ENCODE peak calls at places on chromosomes 4 and X, in eight cellular contexts. T is activated CD4-positive, alpha-beta T cell treated with anti-CD3 and anti-CD28 coated beads for 48 hours; N is stimulated activated CD4-positive, alpha-beta T cell treated with anti-CD3 and anti-CD28 coated beads, Interleukin-1b, Interleukin-23, amount 100 ng/mL, for 48 hours; Y is activated gamma-delta T cell; D is NCI-H1092 treated with DMSO at 0.1 percent for 48 hours; F is nucleus accumbens; B is T-helper 1 cell; L is hypothalamus. K is an unnamed sample.

GRCh38 chrX:112368371-112368770 is 285.8 kb upstream of the TRPC5 start:
- DNase-seq in B (no peak), Y (no peak), N (no peak), F (no peak), L (no peak), T (no peak), D (peak; percentile 5), K (no peak)

GRCh38 chrX:145405012-145405411 is 157.7 kb downstream of the SPANXN1 start:
- DNase-seq in N (no peak), D (peak; percentile 42), T (no peak), Y (no peak), F (peak; percentile 2), B (peak; percentile 17), L (no peak), K (no peak)

GRCh38 chr4:2441393-2442174 is 22.8 kb downstream of the CFAP99 start:
- DNase-seq in L (no peak), D (peak; percentile 64), B (peak; percentile 81), F (no peak), T (peak; percentile 90), N (peak; percentile 87), Y (no peak), K (peak; percentile 58)

GRCh38 chr4:170758988-170759387 is 669.2 kb upstream of the AADAT start:
- DNase-seq in T (no peak), D (no peak), N (no peak), B (no peak), F (no peak), L (no peak), Y (no peak), K (no peak)

GRCh38 chr4:152778656-152779512 is 646 bp downstream of the TIGD4 start:
- DNase-seq in T (peak; percentile 48), L (no peak), F (peak; percentile 8), D (peak; percentile 73), N (peak; percentile 25), Y (peak; percentile 15), B (peak; percentile 49), K (peak; percentile 62)

GRCh38 chr4:6527683-6528595 is 47.0 kb upstream of the MAN2B2 start:
- DNase-seq in T (no peak), N (no peak), D (no peak), L (no peak), B (no peak), F (no peak), Y (no peak), K (no peak)

GRCh38 chr4:119626943-119627266 is 1.7 kb downstream of the PDE5A start:
- DNase-seq in F (no peak), N (no peak), D (no peak), L (no peak), B (no peak), Y (peak; percentile 20), T (no peak), K (no peak)

GRCh38 chr4:79201976-79202375 is 123.9 kb downstream of the NAA11 start:
- DNase-seq in Y (no peak), N (no peak), L (no peak), D (no peak), F (no peak), T (no peak), B (no peak), K (no peak)

GRCh38 chrX:70422886-70423336 is at the start of gene GDPD2:
- DNase-seq in Y (no peak), L (peak; percentile 4), T (no peak), F (peak; percentile 13), N (no peak), D (peak; percentile 26), B (no peak), K (no peak)

GRCh38 chr4:37706032-37706431 is 19.9 kb upstream of the RELL1 start:
- DNase-seq in Y (no peak), N (no peak), D (no peak), L (no peak), T (no peak), F (no peak), B (no peak), K (no peak)

GRCh38 chr4:38856524-38857337 is at the start of gene TLR6:
- DNase-seq in L (no peak), D (peak; percentile 30), F (no peak), Y (no peak), T (peak; percentile 74), N (peak; percentile 51), B (peak; percentile 90), K (no peak)

GRCh38 chrX:71617742-71618141 is 569 bp downstream of the CXCR3 start:
- DNase-seq in N (no peak), B (no peak), D (no peak), F (no peak), Y (no peak), T (no peak), L (no peak), K (no peak)

GRCh38 chr4:153008578-153009199 is 72.6 kb downstream of the FHDC1 start:
- DNase-seq in N (no peak), L (no peak), D (no peak), B (no peak), F (no peak), Y (no peak), T (no peak), K (no peak)

GRCh38 chrX:105909576-105909975 is 87.2 kb downstream of the NRK start:
- DNase-seq in Y (no peak), L (no peak), B (no peak), T (no peak), D (no peak), N (no peak), F (no peak), K (no peak)

GRCh38 chr4:5839751-5840674 is 52.9 kb downstream of the CRMP1 start:
- DNase-seq in D (peak; percentile 19), B (no peak), F (no peak), L (no peak), Y (no peak), T (no peak), N (no peak), K (peak; percentile 11)

GRCh38 chrX:41946973-41947612 is 23.7 kb upstream of the CASK start:
- DNase-seq in T (no peak), L (no peak), Y (no peak), N (no peak), D (no peak), B (peak; percentile 10), F (no peak), K (no peak)

GRCh38 chr4:175935016-175935661 is 123.1 kb upstream of the GPM6A start:
- DNase-seq in F (no peak), B (no peak), D (no peak), L (no peak), Y (no peak), N (no peak), T (no peak), K (peak; percentile 15)

GRCh38 chr4:128879283-128879682 is 69.8 kb downstream of the JADE1 start:
- DNase-seq in F (no peak), T (no peak), L (no peak), Y (no peak), N (no peak), B (no peak), D (no peak), K (no peak)

K was measured in pancreas.